ENCODE peak calls at places on chromosomes 7 and 10, in six cellular contexts. O is A549, Q is breast epithelium, U is HCT116, D is esophagus muscularis mucosa, E is HepG2. L is an unnamed sample.

GRCh38 chr7:135283959-135284638 is 50.5 kb downstream of the STRA8 start:
- DNase-seq in O (no peak), Q (no peak), U (no peak), D (no peak), E (no peak), L (peak; percentile 18)

GRCh38 chr7:47228386-47229014 is 353.4 kb downstream of the TNS3 start:
- DNase-seq in O (peak; percentile 31), Q (no peak), U (peak; percentile 76), D (no peak), E (no peak), L (no peak)

GRCh38 chr7:92504563-92504962 is 23.8 kb downstream of the PEX1 start:
- DNase-seq in O (no peak), Q (no peak), U (no peak), D (no peak), E (peak; percentile 49), L (no peak)

GRCh38 chr10:77341055-77341454 is 296.6 kb downstream of the KCNMA1 start:
- DNase-seq in O (no peak), Q (no peak), U (no peak), D (no peak), E (no peak), L (no peak)

GRCh38 chr10:21807162-21807561 is 196.4 kb downstream of the DNAJC1 start:
- DNase-seq in O (no peak), Q (no peak), U (no peak), D (no peak), E (no peak), L (no peak)

GRCh38 chr7:36207451-36208291 is 54.6 kb downstream of the EEPD1 start:
- DNase-seq in O (peak; percentile 90), Q (peak; percentile 47), U (no peak), D (no peak), E (peak; percentile 39), L (no peak)

GRCh38 chr10:50896721-50897120 is 11.3 kb upstream of the A1CF start:
- DNase-seq in O (no peak), Q (no peak), U (no peak), D (no peak), E (no peak), L (no peak)

GRCh38 chr7:51472017-51472296 is 155.3 kb upstream of the COBL start:
- DNase-seq in O (no peak), Q (no peak), U (no peak), D (peak; percentile 80), E (no peak), L (no peak)

GRCh38 chr10:130424418-130424817 is 288.2 kb downstream of the GLRX3 start:
- DNase-seq in O (no peak), Q (no peak), U (no peak), D (peak; percentile 72), E (no peak), L (no peak)

GRCh38 chr7:98354052-98354451 is 46.8 kb downstream of the BAIAP2L1 start:
- DNase-seq in O (peak; percentile 48), Q (no peak), U (no peak), D (no peak), E (no peak), L (no peak)

GRCh38 chr10:102975483-102976057 is 57.5 kb downstream of the CNNM2 start:
- DNase-seq in O (no peak), Q (no peak), U (no peak), D (no peak), E (no peak), L (no peak)

GRCh38 chr10:79947083-79947415 is 1.9 kb downstream of the SFTPD start:
- DNase-seq in O (no peak), Q (no peak), U (no peak), D (peak; percentile 80), E (no peak), L (no peak)

GRCh38 chr10:72274730-72275350 is 1.1 kb downstream of the DDIT4 start:
- DNase-seq in O (peak; percentile 80), Q (peak; percentile 65), U (no peak), D (no peak), E (no peak), L (no peak)

GRCh38 chr7:38863609-38864291 is 45.2 kb downstream of the VPS41 start:
- DNase-seq in O (no peak), Q (no peak), U (peak; percentile 85), D (no peak), E (peak; percentile 67), L (no peak)

GRCh38 chr10:43985941-43986340 is 337.3 kb upstream of the ZNF32 start:
- DNase-seq in O (no peak), Q (no peak), U (no peak), D (no peak), E (no peak), L (no peak)

GRCh38 chr10:130045091-130045652 is 65.5 kb downstream of the C10orf143 start:
- DNase-seq in O (peak; percentile 44), Q (no peak), U (peak; percentile 18), D (no peak), E (no peak), L (no peak)

GRCh38 chr7:27442446-27442845 is 199.8 kb downstream of the EVX1 start:
- DNase-seq in O (peak; percentile 18), Q (no peak), U (peak; percentile 15), D (peak; percentile 12), E (no peak), L (no peak)

GRCh38 chr10:97916586-97916985 is 66.9 kb downstream of the GOLGA7B start:
- DNase-seq in O (no peak), Q (peak; percentile 69), U (no peak), D (no peak), E (no peak), L (no peak)

GRCh38 chr10:78894841-78895195 is 173.9 kb upstream of the ZMIZ1 start:
- DNase-seq in O (no peak), Q (no peak), U (no peak), D (peak; percentile 53), E (peak; percentile 55), L (peak; percentile 27)

GRCh38 chr10:43653746-43654145 is 5.1 kb upstream of the ZNF32 start:
- DNase-seq in O (no peak), Q (no peak), U (no peak), D (no peak), E (no peak), L (no peak)

GRCh38 chr10:52771534-52772455 is 789 bp downstream of the MBL2 start:
- DNase-seq in O (no peak), Q (no peak), U (no peak), D (peak; percentile 68), E (peak; percentile 88), L (no peak)

GRCh38 chr7:25424113-25424512 is 195.8 kb upstream of the NPVF start:
- DNase-seq in O (no peak), Q (no peak), U (no peak), D (no peak), E (no peak), L (no peak)

GRCh38 chr10:71856619-71857018 is 5.6 kb upstream of the PSAP start:
- DNase-seq in O (no peak), Q (no peak), U (no peak), D (no peak), E (no peak), L (no peak)

GRCh38 chr7:12107841-12108249 is 103.2 kb upstream of the TMEM106B start:
- DNase-seq in O (peak; percentile 89), Q (no peak), U (no peak), D (no peak), E (peak; percentile 37), L (no peak)

GRCh38 chr7:158730383-158731055 is 25.9 kb upstream of the NCAPG2 start:
- DNase-seq in O (no peak), Q (no peak), U (no peak), D (no peak), E (no peak), L (no peak)
- H3K27ac ChIP-seq in O (no peak overlapping the region), Q (no peak overlapping the region), U (no peak overlapping the region), D (peak overlapping the region; percentile 44), E (no peak overlapping the region), L (no peak overlapping the region)

GRCh38 chr7:151080522-151081169 is at the start of gene FASTK:
- DNase-seq in O (peak; percentile 89), Q (peak; percentile 84), U (peak; percentile 65), D (no peak), E (peak; percentile 77), L (peak; percentile 92)
- TF ChIP-seq POLR2A in O (peak; percentile 82), Q (peak; percentile 6), U (peak; percentile 88), D (peak; percentile 11), E (no peak), L (no peak)

GRCh38 chr10:119025336-119025735 is 4.2 kb upstream of the NANOS1 start:
- DNase-seq in O (no peak), Q (peak; percentile 95), U (no peak), D (peak; percentile 92), E (peak; percentile 40), L (peak; percentile 74)

GRCh38 chr10:119024882-119025281 is 4.6 kb upstream of the NANOS1 start:
- DNase-seq in O (no peak), Q (no peak), U (no peak), D (peak; percentile 79), E (no peak), L (no peak)

GRCh38 chr10:119020627-119020946 is 8.9 kb upstream of the NANOS1 start:
- DNase-seq in O (no peak), Q (no peak), U (no peak), D (peak; percentile 89), E (no peak), L (no peak)

GRCh38 chr10:119023553-119023868 is 6.0 kb upstream of the NANOS1 start:
- DNase-seq in O (no peak), Q (no peak), U (no peak), D (no peak), E (no peak), L (no peak)

DNA sequence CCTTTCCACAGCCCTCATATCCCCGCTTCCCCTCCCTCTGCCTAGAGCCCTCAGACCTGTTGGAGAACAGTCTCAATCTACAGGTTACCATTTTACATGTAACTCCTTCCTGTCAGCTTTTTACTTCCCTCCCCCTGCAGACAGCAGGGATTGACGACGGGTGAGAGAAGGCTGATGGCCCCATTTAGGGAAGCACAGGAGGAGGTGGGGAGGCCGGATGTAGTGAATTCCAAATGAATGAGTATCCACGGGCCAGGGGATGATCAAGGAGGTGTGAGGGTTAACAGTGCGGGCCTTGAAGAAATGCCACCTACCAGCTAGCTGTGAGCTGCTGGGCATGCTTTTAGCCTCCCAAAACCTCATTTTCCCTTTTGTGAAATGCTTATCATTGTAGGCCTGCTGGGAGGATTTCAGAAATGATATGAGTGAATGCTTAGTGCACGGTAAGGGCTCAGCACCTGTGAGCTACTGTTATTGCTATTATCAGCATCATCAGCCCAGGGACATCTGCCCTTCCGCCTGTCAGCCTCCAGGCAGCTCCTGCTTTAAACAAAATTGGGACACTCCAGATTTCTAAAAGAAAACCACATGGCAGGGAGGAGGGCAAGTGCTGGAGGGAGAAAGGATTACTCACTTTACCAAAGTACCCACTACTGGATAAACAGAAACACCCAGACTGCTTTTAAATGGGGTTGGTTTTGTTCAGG is 6.5 kb upstream of the NANOS1 start:
- DNase-seq in O (no peak), Q (no peak), U (no peak), D (peak; percentile 78), E (no peak), L (no peak)
- H3K27ac ChIP-seq in O (no peak overlapping the region), Q (no peak overlapping the region), U (no peak overlapping the region), D (no peak overlapping the region), E (no peak overlapping the region), L (no peak overlapping the region)

DNA sequence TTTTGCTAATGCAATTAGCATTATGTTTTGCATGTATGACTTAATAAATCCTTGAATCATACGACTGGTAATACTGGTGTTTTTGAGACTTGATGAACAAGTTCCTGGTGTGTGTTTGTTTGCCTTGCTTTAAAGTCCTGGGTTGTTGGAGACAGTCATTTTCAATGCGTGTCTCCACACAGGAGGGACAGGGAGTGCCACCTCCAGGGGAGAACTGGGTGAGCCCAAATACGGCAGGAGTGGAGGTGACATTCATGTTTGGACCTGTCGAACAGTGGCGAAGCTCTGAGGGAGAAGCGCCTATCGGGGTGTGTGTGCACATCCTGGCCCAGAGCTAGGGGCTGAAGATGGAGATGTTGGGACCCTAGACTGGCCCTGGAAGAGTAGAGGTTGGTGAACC is 43.8 kb downstream of the DAGLB start:
- DNase-seq in O (no peak), Q (peak; percentile 66), U (no peak), D (no peak), E (no peak), L (no peak)
- TF ChIP-seq POLR2A in O (no peak), Q (no peak), U (no peak), D (no peak), E (no peak), L (no peak)

GRCh38 chr10:120490288-120490687 is 33.3 kb downstream of the PLPP4 start:
- DNase-seq in O (no peak), Q (no peak), U (no peak), D (peak; percentile 68), E (no peak), L (no peak)
- H3K27ac ChIP-seq in O (no peak overlapping the region), Q (no peak overlapping the region), U (no peak overlapping the region), D (no peak overlapping the region), E (no peak overlapping the region), L (no peak overlapping the region)